ENCODE peak calls at places on chromosome 1, in six cellular contexts. E is psoas muscle, D is RPMI8226, J is AG09309, Q is NCI-H524, P is Kasumi-1. T is an unnamed sample.

GRCh38 chr1:161864577-161864976 is 98.5 kb downstream of the ATF6 start:
- DNase-seq in D (no peak), P (no peak), J (no peak), E (no peak), Q (no peak), T (no peak)

GRCh38 chr1:85612704-85613361 is 32.3 kb downstream of the CCN1 start:
- DNase-seq in E (no peak), J (peak; percentile 94), Q (no peak), P (peak; percentile 22), D (no peak), T (peak; percentile 67)

GRCh38 chr1:192358822-192359221 is 42.0 kb downstream of the RGS21 start:
- DNase-seq in E (no peak), P (no peak), Q (no peak), J (no peak), D (no peak), T (no peak)

GRCh38 chr1:206581571-206581981 is 30.7 kb downstream of the EIF2D start:
- DNase-seq in J (no peak), D (no peak), Q (no peak), E (no peak), P (peak; percentile 58), T (no peak)

GRCh38 chr1:67969446-67969845 is 81.0 kb downstream of the DIRAS3 start:
- DNase-seq in J (no peak), E (no peak), Q (no peak), D (no peak), P (no peak), T (no peak)

GRCh38 chr1:7387053-7387861 is 383.8 kb upstream of the VAMP3 start:
- DNase-seq in P (no peak), E (no peak), J (no peak), Q (no peak), D (no peak), T (no peak)

GRCh38 chr1:4564083-4564482 is 90.3 kb upstream of the AJAP1 start:
- DNase-seq in P (no peak), D (peak; percentile 41), J (no peak), Q (no peak), E (no peak), T (no peak)

GRCh38 chr1:50266509-50266908 is 156.7 kb downstream of the DMRTA2 start:
- DNase-seq in Q (no peak), D (no peak), J (no peak), P (no peak), E (no peak), T (no peak)

GRCh38 chr1:204258213-204259115 is 44.7 kb upstream of the GOLT1A start:
- DNase-seq in Q (peak; percentile 72), E (peak; percentile 66), P (peak; percentile 42), D (peak; percentile 51), J (no peak), T (peak; percentile 56)

GRCh38 chr1:111576547-111576946 is 43.0 kb upstream of the RAP1A start:
- DNase-seq in E (no peak), J (no peak), P (no peak), D (no peak), Q (no peak), T (no peak)

GRCh38 chr1:228802386-228803221 is 67.3 kb downstream of the RHOU start:
- DNase-seq in Q (no peak), J (no peak), E (no peak), D (no peak), P (no peak), T (no peak)

GRCh38 chr1:8427493-8427892 is 109.6 kb downstream of the SLC45A1 start:
- DNase-seq in J (no peak), D (peak; percentile 87), Q (no peak), E (no peak), P (peak; percentile 85), T (peak; percentile 95)

GRCh38 chr1:228361314-228362140 is 45.1 kb downstream of the TRIM11 start:
- DNase-seq in J (no peak), E (peak; percentile 73), P (no peak), D (no peak), Q (no peak), T (no peak)

GRCh38 chr1:109201123-109201703 is 12.5 kb upstream of the SARS1 start:
- DNase-seq in J (peak; percentile 73), P (peak; percentile 59), D (peak; percentile 13), E (peak; percentile 54), Q (peak; percentile 52), T (peak; percentile 81)

GRCh38 chr1:21841852-21842466 is 29.9 kb downstream of the LDLRAD2 start:
- DNase-seq in J (no peak), E (peak; percentile 52), P (no peak), Q (no peak), D (no peak), T (no peak)

GRCh38 chr1:201361652-201362504 is 15.6 kb downstream of the TNNT2 start:
- DNase-seq in D (peak; percentile 68), P (peak; percentile 44), J (no peak), E (peak; percentile 65), Q (no peak), T (peak; percentile 83)

GRCh38 chr1:229781453-229781852 is 155.4 kb downstream of the URB2 start:
- DNase-seq in J (no peak), E (peak; percentile 68), P (no peak), Q (peak; percentile 65), D (peak; percentile 70), T (no peak)

GRCh38 chr1:151537112-151537511 is 3.0 kb upstream of the TUFT1 start:
- DNase-seq in D (no peak), E (no peak), Q (no peak), P (no peak), J (peak; percentile 90), T (no peak)

GRCh38 chr1:236416165-236416564 is 22.1 kb downstream of the EDARADD start:
- DNase-seq in E (no peak), J (no peak), Q (no peak), D (no peak), P (no peak), T (no peak)

GRCh38 chr1:96771847-96772246 is 50.3 kb downstream of the PTBP2 start:
- DNase-seq in P (no peak), Q (no peak), D (no peak), J (no peak), E (no peak), T (no peak)

GRCh38 chr1:42973304-42973703 is 14.6 kb upstream of the SLC2A1 start:
- DNase-seq in Q (no peak), P (no peak), E (no peak), D (no peak), J (no peak), T (peak; percentile 31)

GRCh38 chr1:41673355-41673754 is 188.9 kb upstream of the EDN2 start:
- DNase-seq in J (peak; percentile 16), P (peak; percentile 46), Q (no peak), E (no peak), D (peak; percentile 75), T (peak; percentile 59)

GRCh38 chr1:244049142-244049968 is 1.7 kb upstream of the ZBTB18 start:
- DNase-seq in P (peak; percentile 28), E (peak; percentile 61), D (peak; percentile 63), J (no peak), Q (peak; percentile 59), T (peak; percentile 54)

GRCh38 chr1:192453360-192454045 is 122.1 kb upstream of the RGS1 start:
- DNase-seq in D (no peak), Q (peak; percentile 47), J (no peak), P (no peak), E (no peak), T (no peak)

GRCh38 chr1:67618285-67619018 is 66.5 kb upstream of the GADD45A start:
- DNase-seq in E (peak; percentile 62), P (no peak), Q (no peak), D (no peak), J (peak; percentile 73), T (no peak)

GRCh38 chr1:71245246-71245645 is 164.4 kb upstream of the ZRANB2 start:
- DNase-seq in J (no peak), D (no peak), E (no peak), P (no peak), Q (no peak), T (no peak)

GRCh38 chr1:1432951-1433803 is 2.3 kb upstream of the VWA1 start:
- DNase-seq in J (no peak), Q (peak; percentile 42), E (peak; percentile 76), P (peak; percentile 51), D (no peak), T (no peak)

GRCh38 chr1:8862528-8862927 is 16.0 kb downstream of the ENO1 start:
- DNase-seq in E (no peak), P (peak; percentile 56), D (peak; percentile 50), Q (no peak), J (no peak), T (peak; percentile 67)

GRCh38 chr1:36913016-36913415 is 121.3 kb downstream of the GRIK3 start:
- DNase-seq in Q (no peak), E (no peak), J (no peak), D (no peak), P (no peak), T (no peak)

GRCh38 chr1:75198761-75199160 is 64.6 kb downstream of the LHX8 start:
- DNase-seq in J (no peak), D (no peak), P (no peak), E (no peak), Q (no peak), T (no peak)

GRCh38 chr1:226092955-226093354 is 30.4 kb downstream of the H3-3A start:
- DNase-seq in E (no peak), D (no peak), J (no peak), Q (no peak), P (no peak), T (no peak)

GRCh38 chr1:182833271-182833670 is 5.9 kb upstream of the DHX9 start:
- DNase-seq in J (no peak), Q (no peak), P (no peak), E (no peak), D (no peak), T (no peak)

GRCh38 chr1:155218854-155219591 is 10.5 kb downstream of the MTX1 start:
- DNase-seq in D (no peak), Q (peak; percentile 11), E (no peak), J (no peak), P (peak; percentile 34), T (peak; percentile 76)